ENCODE peak calls at places on chromosomes 4 and X, in seven cellular contexts. K is K562; C is tibial nerve; D is CD4-positive, alpha-beta T cell; R is heart left ventricle; B is foreskin keratinocyte; S is neural progenitor cell. W is an unnamed sample. For H3K27me3, the result is how much of the 10 kb centered on the place peaks cover.

GRCh38 chr4:83781434-83781833 is 245.5 kb downstream of the GPAT3 start:
- DNase-seq in K (no peak), C (no peak), D (no peak), R (no peak), B (no peak), S (no peak), W (no peak)

GRCh38 chr4:151850751-151851150 is 89.9 kb upstream of the GATB start:
- DNase-seq in K (no peak), C (no peak), D (no peak), R (no peak), B (peak), S (no peak), W (no peak)

GRCh38 chr4:135240796-135241195 is 1039.2 kb upstream of the PABPC4L start:
- DNase-seq in K (no peak), C (no peak), D (no peak), R (no peak), B (no peak), S (no peak), W (no peak)

GRCh38 chrX:135505356-135505755 is 15.1 kb upstream of the INTS6L start:
- DNase-seq in K (no peak), C (no peak), D (no peak), R (no peak), B (peak), S (no peak), W (no peak)

GRCh38 chrX:13836575-13836974 is 19.7 kb upstream of the GPM6B start:
- DNase-seq in K (no peak), C (no peak), D (no peak), R (no peak), B (no peak), S (no peak), W (no peak)

GRCh38 chr4:86498560-86499166 is 95.5 kb upstream of the PTPN13 start:
- DNase-seq in K (peak), C (peak), D (no peak), R (no peak), B (peak), S (peak), W (no peak)

GRCh38 chr4:10006604-10007435 is 14.5 kb downstream of the SLC2A9 start:
- DNase-seq in K (no peak), C (no peak), D (no peak), R (no peak), B (peak), S (no peak), W (peak)

GRCh38 chrX:118839334-118839958 is 15.8 kb downstream of the ZCCHC12 start:
- DNase-seq in K (peak), C (peak), D (peak), R (peak), B (no peak), S (peak), W (peak)

GRCh38 chrX:152832520-152832919 is 1.7 kb downstream of the NSDHL start:
- DNase-seq in K (no peak), C (no peak), D (no peak), R (no peak), B (no peak), S (no peak), W (no peak)

GRCh38 chrX:152831391-152831790 is 528 bp downstream of the NSDHL start:
- DNase-seq in K (peak), C (no peak), D (no peak), R (no peak), B (no peak), S (no peak), W (no peak)

GRCh38 chrX:152824841-152825374 is 5.6 kb downstream of the CETN2 start:
- DNase-seq in K (no peak), C (no peak), D (no peak), R (no peak), B (no peak), S (no peak), W (no peak)

GRCh38 chrX:152833378-152833777 is 2.5 kb downstream of the NSDHL start:
- DNase-seq in K (no peak), C (no peak), D (no peak), R (peak), B (no peak), S (no peak), W (no peak)

GRCh38 chrX:152830312-152831305 is at the start of the genes CETN2 and NSDHL:
- DNase-seq in K (peak), C (peak), D (peak), R (peak), B (peak), S (peak), W (peak)
- H3K27me3 ChIP-seq in K (under half), C (under half), D (under half), R (under half), B (under half), S (under half), W (under half)

GRCh38 chr4:26237916-26238315 is 82.9 kb upstream of the RBPJ start:
- DNase-seq in K (no peak), C (no peak), D (no peak), R (no peak), B (no peak), S (no peak), W (no peak)

GRCh38 chr4:26242451-26242850 is 78.4 kb upstream of the RBPJ start:
- DNase-seq in K (no peak), C (no peak), D (no peak), R (no peak), B (no peak), S (no peak), W (no peak)

GRCh38 chr4:26238426-26238781 is 82.4 kb upstream of the RBPJ start:
- DNase-seq in K (no peak), C (no peak), D (no peak), R (no peak), B (no peak), S (no peak), W (no peak)

GRCh38 chr4:26239796-26240195 is 81.0 kb upstream of the RBPJ start:
- DNase-seq in K (no peak), C (no peak), D (no peak), R (no peak), B (no peak), S (no peak), W (no peak)

DNA sequence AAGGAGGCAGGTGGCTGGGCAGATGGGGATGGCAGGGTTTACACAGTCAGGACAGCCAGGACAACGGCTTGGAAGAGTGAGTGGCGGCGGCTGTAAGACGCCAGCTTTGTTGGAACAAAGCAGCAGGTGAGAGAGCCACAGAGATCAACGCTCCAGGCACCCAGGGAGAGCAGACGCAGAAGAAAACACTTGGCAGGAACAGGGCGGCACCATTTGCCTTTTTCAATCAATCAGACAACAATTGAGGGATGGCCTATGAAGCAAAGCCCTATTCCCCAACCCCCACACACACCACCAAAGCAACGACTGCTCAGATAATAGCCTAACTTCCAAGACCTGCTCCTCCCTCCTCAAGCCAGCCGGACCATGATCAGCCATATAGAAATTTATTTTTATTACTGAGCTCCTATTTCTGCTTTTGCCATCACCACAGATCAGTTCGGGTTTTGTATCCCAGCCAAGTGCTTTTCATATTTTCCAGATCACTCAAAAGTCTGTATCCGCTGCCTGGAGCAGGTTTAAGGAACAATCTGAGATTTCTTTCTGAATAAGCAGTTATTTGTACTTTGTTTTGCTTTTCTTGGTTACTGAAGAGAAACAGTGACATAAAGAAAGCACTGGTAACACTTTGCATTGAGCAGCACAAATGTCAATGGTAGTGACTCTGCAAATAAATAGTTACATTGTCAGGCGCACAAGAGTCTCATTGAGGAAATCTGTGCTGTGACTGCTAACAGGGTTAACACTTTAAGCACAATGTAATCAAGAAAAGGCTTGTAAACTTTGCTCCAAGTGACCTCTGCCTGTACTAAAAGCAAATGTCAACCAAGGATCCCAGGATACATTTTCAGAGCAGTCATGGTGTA is 81.8 kb upstream of the RBPJ start:
- DNase-seq in K (no peak), C (peak), D (no peak), R (no peak), B (peak), S (peak), W (no peak)
- TF ChIP-seq CTCF in K (no peak), C (no peak), D (no peak), R (no peak), B (no peak), S (no peak), W (no peak)

GRCh38 chr4:92304073-92304472 is 307 bp downstream of the GRID2 start:
- DNase-seq in K (no peak), C (no peak), D (no peak), R (no peak), B (no peak), S (peak), W (no peak)
- H3K27me3 ChIP-seq in K (under half), C (under half), D (under half), R (under half), B (half or more), S (half or more), W (under half)

GRCh38 chr4:26124753-26125236 is 196.0 kb upstream of the RBPJ start:
- DNase-seq in K (no peak), C (no peak), D (no peak), R (no peak), B (no peak), S (no peak), W (no peak)

GRCh38 chr4:26130173-26130572 is 190.6 kb upstream of the RBPJ start:
- DNase-seq in K (no peak), C (no peak), D (no peak), R (no peak), B (no peak), S (no peak), W (peak)

GRCh38 chr4:26126135-26126718 is 194.6 kb upstream of the RBPJ start:
- DNase-seq in K (no peak), C (no peak), D (no peak), R (no peak), B (no peak), S (no peak), W (peak)

GRCh38 chr4:26127001-26127400 is 193.8 kb upstream of the RBPJ start:
- DNase-seq in K (no peak), C (no peak), D (no peak), R (no peak), B (no peak), S (no peak), W (no peak)

DNA sequence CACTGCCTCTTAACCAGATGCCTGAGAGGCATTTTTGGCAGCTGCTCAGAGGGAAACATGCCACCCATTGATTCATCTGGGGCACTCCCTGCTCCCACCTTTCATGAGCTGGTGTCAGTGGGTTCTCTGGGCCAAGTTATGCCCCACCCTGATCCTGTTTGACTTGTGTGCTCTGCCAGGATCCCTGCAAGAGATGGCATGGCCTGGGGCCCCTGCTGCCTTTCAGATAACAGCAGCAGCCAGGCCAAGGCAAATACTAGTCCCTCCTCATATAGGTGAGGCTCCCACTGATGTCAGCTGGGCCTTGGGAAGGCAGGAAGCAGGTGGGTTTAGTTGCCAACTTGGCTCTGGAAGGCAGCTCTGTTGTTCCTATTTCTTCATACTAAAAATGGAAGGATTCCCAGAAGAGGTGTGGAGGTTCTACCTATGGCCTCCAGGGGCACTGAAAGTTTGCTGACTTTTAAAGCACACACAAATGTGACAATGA is 192.9 kb upstream of the RBPJ start:
- DNase-seq in K (no peak), C (no peak), D (no peak), R (no peak), B (peak), S (no peak), W (no peak)
- TF ChIP-seq CTCF in K (no peak), C (no peak), D (no peak), R (no peak), B (peak), S (no peak), W (no peak)

DNA sequence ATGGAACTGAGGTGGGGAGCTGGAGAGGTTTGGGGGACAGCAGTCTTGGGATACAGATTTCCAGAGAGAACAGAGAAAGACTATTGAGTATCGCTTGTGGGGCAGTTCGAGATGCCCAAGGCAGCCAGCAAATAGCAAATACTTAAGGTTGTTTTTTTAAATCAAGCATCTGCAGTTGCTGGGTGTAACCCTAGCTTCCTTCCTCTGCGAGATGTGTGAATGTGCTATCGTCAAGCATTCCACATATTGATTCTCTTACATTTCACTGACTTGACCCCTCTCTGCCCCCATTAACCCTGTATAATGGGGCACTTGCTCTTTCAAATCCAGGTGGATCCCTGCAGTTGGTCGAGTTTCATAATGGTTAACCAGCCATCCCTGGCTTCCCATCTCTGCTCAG is 23.5 kb downstream of the KCNE5 start:
- DNase-seq in K (no peak), C (no peak), D (no peak), R (no peak), B (no peak), S (no peak), W (no peak)
- H3K27me3 ChIP-seq in K (under half), C (under half), D (under half), R (under half), B (under half), S (under half), W (under half)

GRCh38 chr4:77821775-77822174 is 2.6 kb upstream of the CNOT6L start:
- DNase-seq in K (no peak), C (no peak), D (peak), R (no peak), B (no peak), S (no peak), W (no peak)

GRCh38 chr4:77819409-77819835 is 254 bp upstream of the CNOT6L start:
- DNase-seq in K (peak), C (no peak), D (peak), R (no peak), B (no peak), S (no peak), W (no peak)

GRCh38 chr4:77820836-77821561 is 1.8 kb upstream of the CNOT6L start:
- DNase-seq in K (no peak), C (no peak), D (no peak), R (no peak), B (peak), S (no peak), W (no peak)

GRCh38 chr4:77818667-77819408 is at the start of gene CNOT6L:
- DNase-seq in K (peak), C (peak), D (peak), R (peak), B (peak), S (peak), W (peak)

DNA sequence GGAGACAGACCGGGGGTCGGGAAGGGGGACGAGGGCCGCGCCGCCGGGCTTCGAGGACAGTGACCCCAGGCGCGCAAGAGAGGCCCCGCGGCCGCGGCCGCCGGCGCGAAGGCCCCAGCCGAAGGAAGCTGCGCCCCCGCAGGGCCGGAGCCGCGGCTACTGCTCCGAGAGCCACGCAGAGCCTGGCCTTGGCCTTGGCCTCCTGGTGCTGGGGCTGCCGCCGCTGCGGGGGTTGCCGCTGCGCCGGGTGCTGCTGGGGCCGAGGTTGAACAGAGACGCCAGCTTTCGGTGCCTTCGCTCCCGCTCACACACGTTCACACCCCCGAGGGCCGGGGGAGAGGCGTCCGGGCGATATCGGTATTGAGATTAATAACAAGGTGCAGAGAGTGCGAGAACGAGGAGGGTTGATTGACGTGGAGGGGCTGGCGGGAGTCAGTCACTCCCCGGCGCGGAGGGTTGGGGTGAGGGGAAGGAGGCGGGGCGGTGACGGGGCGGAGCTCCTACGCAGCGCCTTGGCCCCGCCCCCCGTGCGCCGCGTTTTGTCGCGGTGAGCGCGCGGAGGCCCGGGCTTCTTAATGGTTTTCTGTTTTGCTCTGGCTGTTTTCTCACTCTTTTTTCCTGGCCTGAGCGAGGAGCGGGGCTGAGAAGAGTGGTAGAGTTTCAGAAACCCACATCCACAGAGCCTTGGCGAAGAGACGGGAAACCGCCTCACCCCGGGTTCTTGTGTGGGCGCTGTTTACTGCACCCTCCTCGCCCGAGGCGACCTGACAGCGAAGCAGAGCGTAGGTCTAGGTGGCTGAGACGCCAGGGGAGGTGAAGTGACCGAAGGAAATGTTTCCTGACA is 890 bp upstream of the CNOT6L start:
- DNase-seq in K (peak), C (peak), D (peak), R (peak), B (peak), S (peak), W (peak)
- TF ChIP-seq CTCF in K (peak), C (no peak), D (no peak), R (no peak), B (peak), S (no peak), W (no peak)

GRCh38 chr4:121070696-121071639 is 1.4 kb downstream of the NDNF start:
- DNase-seq in K (no peak), C (no peak), D (no peak), R (peak), B (no peak), S (peak), W (peak)
- H3K27me3 ChIP-seq in K (under half), C (under half), D (half or more), R (half or more), B (half or more), S (half or more), W (under half)

W was measured in GM06990.